ENCODE peak calls at places on chromosomes 13 and 19, in four cellular contexts. B is KBM-7, C is brain pericyte, N is GM19239. G is an unnamed sample.

GRCh38 chr13:42807236-42807635 is 25.9 kb downstream of the FAM216B start:
- DNase-seq in B (no peak), C (no peak), N (no peak), G (no peak)

GRCh38 chr13:89846890-89847585 is 1500.4 kb upstream of the MIR17HG start:
- DNase-seq in B (no peak), C (no peak), N (no peak), G (peak)

GRCh38 chr19:4986471-4986888 is 17.6 kb downstream of the KDM4B start:
- DNase-seq in B (no peak), C (no peak), N (no peak), G (peak)

GRCh38 chr13:29937836-29938235 is 87.4 kb upstream of the UBL3 start:
- DNase-seq in B (no peak), C (no peak), N (no peak), G (no peak)

GRCh38 chr13:100388923-100389322 is 199.7 kb downstream of the GGACT start:
- DNase-seq in B (peak), C (no peak), N (no peak), G (no peak)

GRCh38 chr19:40646564-40647254 is 43.7 kb downstream of the NUMBL start:
- DNase-seq in B (no peak), C (no peak), N (no peak), G (peak)

GRCh38 chr19:40424637-40425449 is 949 bp downstream of the SERTAD1 start:
- DNase-seq in B (no peak), C (no peak), N (no peak), G (peak)

GRCh38 chr19:18514800-18515682 is 6.8 kb downstream of the ELL start:
- DNase-seq in B (no peak), C (peak), N (no peak), G (peak)

GRCh38 chr19:36140289-36141038 is 598 bp downstream of the CAPNS1 start:
- DNase-seq in B (peak), C (no peak), N (peak), G (peak)

GRCh38 chr19:18502633-18503294 is 19.1 kb downstream of the ELL start:
- DNase-seq in B (peak), C (no peak), N (no peak), G (no peak)

GRCh38 chr19:40754611-40755247 is 3.7 kb downstream of the SNRPA start:
- DNase-seq in B (no peak), C (no peak), N (no peak), G (peak)

GRCh38 chr19:58538257-58539168 is 5.4 kb upstream of the TRIM28 start:
- DNase-seq in B (no peak), C (no peak), N (no peak), G (no peak)

GRCh38 chr13:111202149-111202548 is 87.0 kb downstream of the ARHGEF7 start:
- DNase-seq in B (no peak), C (no peak), N (no peak), G (peak)

GRCh38 chr19:55305983-55306562 is 19.1 kb downstream of the TMEM150B start:
- DNase-seq in B (no peak), C (no peak), N (no peak), G (no peak)

GRCh38 chr19:37551123-37551993 is 43.2 kb downstream of the ZNF571 start:
- DNase-seq in B (no peak), C (no peak), N (no peak), G (peak)

GRCh38 chr19:23698711-23699520 is 11.9 kb upstream of the ZNF675 start:
- DNase-seq in B (no peak), C (no peak), N (no peak), G (peak)

GRCh38 chr13:27953671-27954405 is 15.3 kb downstream of the CDX2 start:
- DNase-seq in B (peak), C (no peak), N (peak), G (peak)

GRCh38 chr13:113091211-113091771 is 14.3 kb upstream of the F7 start:
- DNase-seq in B (no peak), C (no peak), N (no peak), G (no peak)

GRCh38 chr13:48862572-48862971 is 113.1 kb upstream of the FNDC3A start:
- DNase-seq in B (peak), C (no peak), N (no peak), G (no peak)

GRCh38 chr19:47375694-47376588 is 26.8 kb downstream of the DHX34 start:
- DNase-seq in B (no peak), C (no peak), N (no peak), G (no peak)

GRCh38 chr19:51010066-51010795 is 8.8 kb upstream of the KLK8 start:
- DNase-seq in B (no peak), C (no peak), N (no peak), G (no peak)

GRCh38 chr13:96835591-96835990 is 158.7 kb downstream of the OXGR1 start:
- DNase-seq in B (no peak), C (no peak), N (no peak), G (no peak)

GRCh38 chr13:21243045-21243842 is 66.8 kb downstream of the MRPL57 start:
- DNase-seq in B (no peak), C (no peak), N (no peak), G (peak)

GRCh38 chr13:39329182-39329639 is 273.8 kb downstream of the LHFPL6 start:
- DNase-seq in B (no peak), C (no peak), N (no peak), G (no peak)

GRCh38 chr19:35585844-35586243 is at the start of gene PMIS2:
- DNase-seq in B (no peak), C (no peak), N (no peak), G (no peak)

GRCh38 chr19:6916952-6917351 is 29.6 kb downstream of the ADGRE1 start:
- DNase-seq in B (no peak), C (no peak), N (no peak), G (no peak)

GRCh38 chr13:76397413-76397812 is 488.8 kb downstream of the KCTD12 start:
- DNase-seq in B (no peak), C (no peak), N (no peak), G (no peak)

GRCh38 chr19:31351212-31352193 is 2.3 kb upstream of the TSHZ3 start:
- DNase-seq in B (no peak), C (no peak), N (no peak), G (peak)

GRCh38 chr13:98853791-98854191 is 101.3 kb upstream of the SLC15A1 start:
- DNase-seq in B (no peak), C (no peak), N (peak), G (peak)

GRCh38 chr19:13764101-13764807 is at the start of gene MRI1:
- DNase-seq in B (peak), C (no peak), N (peak), G (peak)

GRCh38 chr19:6065685-6066365 is 44.5 kb downstream of the RFX2 start:
- DNase-seq in B (peak), C (no peak), N (no peak), G (peak)

G was measured in kidney tubule cell.